ENCODE peak calls at places on chromosome 11, in four cellular contexts. A is stomach; J is stimulated activated CD4-positive, alpha-beta T cell treated with anti-CD3 and anti-CD28 coated beads, Interleukin-4, amount 100 ng/mL, for 48 hours; M is EL. B is an unnamed sample.

GRCh38 chr11:18706330-18707243 is 8.0 kb downstream of the TMEM86A start:
- DNase-seq in A (peak; percentile 61), J (peak; percentile 11), M (peak; percentile 51), B (peak; percentile 30)

GRCh38 chr11:12112731-12113130 is 2.3 kb downstream of the MICAL2 start:
- DNase-seq in A (no peak), J (no peak), M (no peak), B (no peak)

GRCh38 chr11:82722236-82722635 is 11.4 kb downstream of the FAM181B start:
- DNase-seq in A (no peak), J (no peak), M (no peak), B (peak; percentile 27)

GRCh38 chr11:9861860-9862725 is 198.2 kb downstream of the SWAP70 start:
- DNase-seq in A (peak; percentile 47), J (peak; percentile 38), M (peak; percentile 79), B (peak; percentile 85)

GRCh38 chr11:78228467-78228866 is 39.7 kb downstream of the USP35 start:
- DNase-seq in A (no peak), J (no peak), M (peak; percentile 46), B (peak; percentile 56)

GRCh38 chr11:65524747-65525658 is at the start of gene SCYL1:
- DNase-seq in A (peak; percentile 83), J (peak; percentile 63), M (peak; percentile 74), B (peak; percentile 81)

GRCh38 chr11:123469089-123469488 is 39.0 kb downstream of the GRAMD1B start:
- DNase-seq in A (no peak), J (no peak), M (no peak), B (no peak)

GRCh38 chr11:126840975-126841374 is 159.6 kb downstream of the KIRREL3 start:
- DNase-seq in A (no peak), J (no peak), M (no peak), B (no peak)

B was measured in EH.